ENCODE peak calls at places on chromosomes 16 and 17, in seven cellular contexts. R, H, E, C, M, A and S are unnamed samples.

GRCh38 chr16:24297375-24297774 is 41.2 kb downstream of the CACNG3 start:
- DNase-seq in R (no peak), E (no peak), C (no peak), A (no peak), H (no peak), M (no peak), S (no peak)

GRCh38 chr16:73122604-73123386 is 74.9 kb upstream of the ZFHX3 start:
- DNase-seq in M (no peak), E (no peak), A (peak), R (no peak), C (no peak), H (no peak), S (peak)

GRCh38 chr17:59105852-59106462 is 723 bp downstream of the TRIM37 start:
- DNase-seq in H (no peak), C (peak), R (peak), M (peak), A (peak), E (no peak), S (peak)

GRCh38 chr17:2982854-2983636 is 80.4 kb downstream of the OR1D5 start:
- DNase-seq in C (peak), R (peak), A (peak), M (no peak), E (no peak), H (no peak), S (peak)

GRCh38 chr16:27080870-27081269 is 14.1 kb downstream of the C16orf82 start:
- DNase-seq in A (no peak), C (no peak), H (peak), M (no peak), E (no peak), R (peak), S (no peak)

GRCh38 chr17:82930924-82931695 is 91.3 kb upstream of the ZNF750 start:
- DNase-seq in M (no peak), C (peak), H (no peak), R (no peak), E (no peak), A (peak), S (no peak)

GRCh38 chr17:81253358-81254131 is 14.4 kb downstream of the NDUFAF8 start:
- DNase-seq in A (no peak), E (no peak), C (peak), H (peak), R (peak), M (no peak), S (no peak)

GRCh38 chr17:58329035-58329807 is 626 bp upstream of the TSPOAP1 start:
- DNase-seq in R (no peak), H (peak), A (no peak), C (peak), E (peak), M (no peak), S (no peak)

GRCh38 chr17:82267575-82268379 is 5.7 kb downstream of the CSNK1D start:
- DNase-seq in M (peak), C (peak), H (peak), A (peak), E (no peak), R (peak), S (peak)

GRCh38 chr16:67530013-67530939 is 1.6 kb downstream of the RIPOR1 start:
- DNase-seq in C (peak), E (no peak), H (peak), A (peak), M (no peak), R (no peak), S (peak)

GRCh38 chr16:24728891-24729242 is 584 bp upstream of the TNRC6A start:
- DNase-seq in H (peak), M (no peak), C (no peak), E (no peak), A (no peak), R (no peak), S (no peak)

GRCh38 chr17:50283246-50283645 is 9.0 kb downstream of the TMEM92 start:
- DNase-seq in E (peak), R (no peak), H (no peak), A (no peak), M (no peak), C (no peak), S (no peak)

GRCh38 chr17:66533572-66533971 is 231.2 kb downstream of the PRKCA start:
- DNase-seq in C (no peak), A (peak), H (no peak), E (no peak), M (no peak), R (no peak), S (no peak)

GRCh38 chr17:21382560-21383495 is 6.7 kb downstream of the KCNJ12 start:
- DNase-seq in R (no peak), E (no peak), A (no peak), C (no peak), M (no peak), H (no peak), S (no peak)

GRCh38 chr17:57940217-57940616 is 15.0 kb downstream of the CUEDC1 start:
- DNase-seq in M (no peak), H (no peak), C (no peak), A (no peak), E (no peak), R (peak), S (no peak)

GRCh38 chr16:78659216-78659615 is 559.8 kb downstream of the WWOX start:
- DNase-seq in R (no peak), H (no peak), C (no peak), M (no peak), E (no peak), A (no peak), S (no peak)

GRCh38 chr16:27824786-27825185 is 238.7 kb downstream of the GSG1L start:
- DNase-seq in M (no peak), C (no peak), H (no peak), E (no peak), A (no peak), R (no peak), S (no peak)

DNA sequence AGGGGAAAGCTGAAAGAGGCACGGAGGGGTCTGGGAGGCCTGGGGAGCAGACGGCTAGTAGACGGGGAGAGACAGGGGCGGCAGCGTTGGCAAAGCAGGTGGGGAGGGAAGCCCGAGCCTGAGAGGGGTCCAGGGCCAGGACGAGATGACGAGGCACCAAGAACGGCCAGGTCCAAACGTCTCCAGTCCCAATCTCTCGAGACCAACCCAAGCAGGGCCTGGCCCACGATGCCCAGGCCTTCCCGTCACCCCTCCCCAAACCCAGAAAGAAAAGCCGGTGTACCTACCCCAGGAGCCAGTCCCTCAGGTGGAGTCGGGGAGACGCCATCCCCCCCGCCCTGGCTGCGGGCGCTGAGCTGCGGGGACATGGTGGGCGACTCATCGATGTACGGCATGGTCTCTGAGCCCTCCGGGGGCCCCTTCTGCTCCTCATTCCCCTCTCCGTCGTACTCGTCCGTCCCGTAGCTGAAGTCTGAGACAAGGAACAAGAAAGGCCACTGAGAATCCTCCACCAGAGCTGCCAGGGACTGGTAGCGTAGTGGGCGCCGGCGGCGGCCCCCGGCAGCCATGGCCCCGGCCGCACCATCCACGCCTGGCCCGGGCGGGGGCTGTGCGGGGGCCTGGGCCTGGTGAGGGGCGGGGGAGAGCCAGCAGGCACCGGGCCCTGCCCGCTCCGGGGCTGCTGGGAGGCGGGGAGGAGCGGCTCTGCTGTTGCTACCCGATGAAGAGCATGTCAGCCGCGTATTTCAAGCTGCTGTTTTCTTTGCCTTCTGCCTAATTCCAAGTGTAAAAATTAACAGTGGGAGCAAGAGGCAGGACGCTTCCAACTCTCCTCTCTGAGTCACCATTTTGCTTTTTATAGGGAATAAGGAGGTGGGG is 54.6 kb downstream of the ABR start:
- DNase-seq in R (no peak), E (no peak), M (no peak), H (no peak), C (no peak), A (no peak), S (no peak)
- TF ChIP-seq EP300 in R (no peak), E (no peak), M (no peak), H (no peak), C (no peak), A (no peak), S (no peak)

GRCh38 chr17:70336411-70336810 is 167.1 kb downstream of the KCNJ2 start:
- DNase-seq in A (no peak), H (no peak), R (no peak), M (no peak), E (no peak), C (no peak), S (no peak)
- H3K27ac ChIP-seq in A (no peak), H (no peak), R (no peak), M (no peak), E (no peak), C (no peak), S (no peak)

GRCh38 chr17:41813039-41813680 is 356 bp downstream of the FKBP10 start:
- DNase-seq in M (no peak), R (no peak), C (no peak), E (no peak), A (no peak), H (peak), S (no peak)

GRCh38 chr17:41811549-41812175 is at the start of gene P3H4:
- DNase-seq in E (no peak), M (no peak), C (peak), R (peak), H (peak), A (peak), S (peak)

GRCh38 chr17:41814195-41814594 is 1.4 kb downstream of the FKBP10 start:
- DNase-seq in A (no peak), E (no peak), H (no peak), R (no peak), C (no peak), M (no peak), S (no peak)

GRCh38 chr17:41812176-41813038 is at the start of gene FKBP10:
- DNase-seq in C (peak), A (peak), E (no peak), H (no peak), M (no peak), R (peak), S (peak)

DNA sequence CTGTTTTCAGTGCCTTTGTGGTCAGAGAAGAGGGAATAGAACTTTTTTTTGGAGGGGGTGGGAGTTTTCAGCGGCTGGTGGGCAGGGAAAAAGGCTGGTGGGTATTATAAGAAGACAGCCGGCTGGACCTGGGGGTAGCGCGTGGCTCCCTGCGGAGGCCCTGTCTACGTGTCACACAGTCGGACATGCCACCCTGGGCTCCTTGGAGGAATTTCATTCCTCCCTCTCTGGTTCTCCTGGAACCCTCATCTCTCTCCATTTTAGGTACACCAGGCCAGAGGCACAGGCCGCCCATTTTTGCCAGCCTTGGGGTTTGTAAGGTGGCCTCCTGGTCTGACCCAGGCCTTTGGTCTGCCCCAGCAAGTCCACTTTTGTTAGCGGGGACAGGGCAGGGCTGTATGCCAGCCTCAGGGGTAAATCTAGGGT is 908 bp downstream of the FKBP10 start:
- DNase-seq in E (no peak), H (no peak), C (no peak), A (no peak), R (no peak), M (no peak), S (no peak)
- H3K4me3 ChIP-seq in E (no peak), H (no peak), C (no peak), A (peak), R (peak), M (peak), S (peak)

GRCh38 chr17:74431568-74432483 is at the start of gene GPRC5C:
- DNase-seq in E (no peak), R (peak), A (peak), H (peak), M (no peak), C (peak), S (peak)

GRCh38 chr17:74432484-74433391 is 850 bp downstream of the GPRC5C start:
- DNase-seq in E (no peak), A (peak), R (no peak), C (no peak), H (no peak), M (no peak), S (no peak)

GRCh38 chr17:74430385-74430705 is 1.5 kb upstream of the GPRC5C start:
- DNase-seq in M (no peak), H (no peak), R (peak), E (no peak), C (no peak), A (peak), S (no peak)

GRCh38 chr17:74429604-74430384 is 2.1 kb upstream of the GPRC5C start:
- DNase-seq in C (peak), M (no peak), H (no peak), A (peak), E (no peak), R (no peak), S (no peak)

GRCh38 chr17:74430706-74431567 is 951 bp upstream of the GPRC5C start:
- DNase-seq in R (peak), A (peak), M (no peak), E (peak), C (peak), H (peak), S (peak)
- TF ChIP-seq EP300 in R (peak), A (no peak), M (no peak), E (no peak), C (no peak), H (no peak), S (peak)

GRCh38 chr17:48840441-48840840 is 9.6 kb downstream of the CALCOCO2 start:
- DNase-seq in R (no peak), M (no peak), C (no peak), A (no peak), H (no peak), E (no peak), S (no peak)
- H3K27ac ChIP-seq in R (no peak), M (peak), C (peak), A (peak), H (no peak), E (peak), S (peak)

GRCh38 chr16:19860146-19861030 is 24.3 kb downstream of the GPRC5B start:
- DNase-seq in R (no peak), H (no peak), M (no peak), A (no peak), C (no peak), E (no peak), S (no peak)
- H3K4me3 ChIP-seq in R (no peak), H (no peak), M (no peak), A (no peak), C (no peak), E (no peak), S (no peak)

GRCh38 chr16:2388875-2389433 is 40.3 kb upstream of the CCNF start:
- DNase-seq in E (no peak), C (peak), M (no peak), R (peak), A (no peak), H (no peak), S (no peak)
- TF ChIP-seq EP300 in E (no peak), C (no peak), M (no peak), R (no peak), A (no peak), H (no peak), S (no peak)

GRCh38 chr17:20072692-20072992 is 63.5 kb downstream of the SPECC1 start:
- DNase-seq in H (no peak), M (no peak), C (no peak), A (no peak), E (no peak), R (no peak), S (no peak)

GRCh38 chr17:20071824-20072691 is 62.9 kb downstream of the SPECC1 start:
- DNase-seq in R (no peak), E (no peak), H (peak), A (no peak), M (no peak), C (no peak), S (no peak)

GRCh38 chr17:20074489-20074888 is 65.3 kb downstream of the SPECC1 start:
- DNase-seq in M (no peak), H (no peak), E (no peak), R (no peak), A (no peak), C (no peak), S (no peak)

GRCh38 chr17:20074001-20074400 is 64.8 kb downstream of the SPECC1 start:
- DNase-seq in C (no peak), R (no peak), E (no peak), H (no peak), M (no peak), A (no peak), S (no peak)

DNA sequence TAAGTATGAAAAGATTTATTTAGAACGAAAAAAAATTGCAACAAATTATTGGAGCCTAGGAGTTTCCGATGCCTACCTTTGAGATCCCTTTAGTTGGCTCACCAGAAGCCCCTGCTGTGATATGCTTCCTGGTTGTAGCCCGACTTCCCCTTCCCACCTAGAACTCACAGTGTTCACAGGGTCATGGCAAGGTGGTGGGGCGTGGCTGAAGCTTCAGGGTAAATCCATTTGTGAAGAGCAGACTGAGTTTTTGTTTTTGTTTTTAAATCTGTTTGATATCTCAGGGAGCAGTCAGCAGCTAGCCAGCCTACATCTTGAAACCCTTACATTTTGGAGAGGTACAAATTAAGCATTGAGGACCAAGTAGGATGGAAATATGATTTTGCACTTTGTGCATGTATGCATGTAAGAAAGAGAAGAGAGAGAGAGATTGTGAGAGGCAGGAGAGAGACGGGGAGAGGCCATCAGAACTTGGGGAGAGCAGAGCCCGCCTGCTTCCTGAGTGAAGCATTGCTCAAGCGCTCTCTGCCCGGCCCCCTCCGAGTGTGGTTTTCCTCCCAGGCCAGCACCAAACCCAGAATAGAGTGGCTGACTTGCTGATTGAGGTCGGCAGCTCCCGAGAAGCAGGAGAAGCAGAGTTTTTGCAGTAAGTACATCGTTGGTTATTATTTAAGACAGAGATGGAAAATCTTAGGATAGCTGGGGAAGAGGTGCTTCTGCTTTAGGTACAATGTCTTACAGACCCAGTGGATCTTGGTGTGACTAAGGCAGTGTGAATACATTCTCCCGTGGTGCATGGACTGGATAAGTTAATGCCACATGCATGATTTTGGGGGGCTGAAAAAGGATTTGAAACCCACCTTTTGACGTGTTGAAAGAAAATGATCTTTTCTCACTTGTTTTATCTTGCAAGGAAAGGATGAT is 64.2 kb downstream of the SPECC1 start:
- DNase-seq in A (peak), C (peak), M (no peak), E (no peak), H (no peak), R (no peak), S (peak)
- H3K27ac ChIP-seq in A (peak), C (peak), M (peak), E (peak), H (peak), R (no peak), S (peak)

GRCh38 chr17:78933959-78934568 is 8.9 kb upstream of the TIMP2 start:
- DNase-seq in M (peak), H (no peak), R (peak), C (peak), E (no peak), A (peak), S (peak)

GRCh38 chr17:78935419-78936323 is 10.5 kb upstream of the TIMP2 start:
- DNase-seq in H (peak), M (no peak), E (no peak), A (peak), R (peak), C (peak), S (peak)

GRCh38 chr17:78933025-78933958 is 8.1 kb upstream of the TIMP2 start:
- DNase-seq in M (no peak), C (peak), R (peak), A (peak), H (no peak), E (peak), S (peak)

GRCh38 chr17:78937561-78937960 is 12.4 kb upstream of the TIMP2 start:
- DNase-seq in H (peak), R (no peak), E (no peak), M (no peak), A (no peak), C (no peak), S (no peak)

GRCh38 chr17:78934681-78935418 is 9.7 kb upstream of the TIMP2 start:
- DNase-seq in H (no peak), E (no peak), M (no peak), R (no peak), C (no peak), A (no peak), S (no peak)
- H3K4me3 ChIP-seq in H (no peak), E (no peak), M (peak), R (peak), C (no peak), A (peak), S (no peak)